ENCODE peak calls at places on chromosomes 1 and 21, in ten cellular contexts. C, P, B, K, A, X, M, I, W and E are unnamed samples. For H3K36me3, the result is how much of the 10 kb centered on the place peaks cover.

GRCh38 chr1:182175340-182176068 is 114.0 kb upstream of the ZNF648 start:
- DNase-seq in I (no peak), W (no peak), P (no peak), A (no peak), K (no peak), B (no peak), C (no peak), X (no peak), M (peak), E (peak)

GRCh38 chr1:8055973-8056372 is 29.9 kb upstream of the ERRFI1 start:
- DNase-seq in C (no peak), K (no peak), I (peak), M (no peak), A (no peak), B (peak), P (no peak), W (no peak), X (no peak), E (no peak)

GRCh38 chr1:27119270-27119618 is 35.7 kb downstream of the SLC9A1 start:
- DNase-seq in A (no peak), X (no peak), K (no peak), B (no peak), P (peak), I (no peak), W (no peak), M (no peak), C (no peak), E (no peak)

GRCh38 chr1:214364335-214364734 is 83.4 kb downstream of the SMYD2 start:
- DNase-seq in C (no peak), A (no peak), B (no peak), I (no peak), M (no peak), P (peak), X (no peak), W (no peak), K (no peak), E (no peak)

GRCh38 chr1:99548924-99549605 is 96.8 kb upstream of the PALMD start:
- DNase-seq in K (no peak), A (no peak), X (no peak), W (no peak), M (no peak), I (peak), P (peak), B (no peak), C (no peak), E (peak)

GRCh38 chr1:11576109-11576875 is 77.9 kb downstream of the FBXO2 start:
- DNase-seq in A (no peak), M (no peak), C (no peak), P (no peak), I (no peak), K (no peak), W (no peak), B (no peak), X (no peak), E (no peak)

GRCh38 chr1:23799570-23800395 is 771 bp downstream of the GALE start:
- DNase-seq in P (no peak), W (no peak), K (peak), X (peak), I (peak), A (no peak), C (peak), B (peak), M (peak), E (peak)

GRCh38 chr1:34320081-34320480 is 143.4 kb downstream of the C1orf94 start:
- DNase-seq in I (no peak), X (no peak), W (no peak), A (no peak), P (no peak), B (no peak), K (no peak), C (no peak), M (no peak), E (no peak)

GRCh38 chr1:191852907-191853306 is 305.4 kb upstream of the RGS18 start:
- DNase-seq in X (no peak), W (no peak), B (no peak), C (no peak), P (no peak), A (no peak), I (no peak), K (no peak), M (no peak), E (no peak)

GRCh38 chr1:38062361-38063288 is 16.0 kb upstream of the POU3F1 start:
- DNase-seq in A (no peak), I (no peak), K (no peak), X (no peak), W (no peak), B (no peak), M (no peak), C (no peak), P (no peak), E (no peak)

GRCh38 chr21:44448651-44449131 is 6.6 kb upstream of the LRRC3 start:
- DNase-seq in P (peak), K (peak), M (no peak), W (no peak), B (no peak), A (no peak), I (no peak), X (peak), C (no peak), E (no peak)

GRCh38 chr1:59776960-59777852 is 37.5 kb upstream of the HOOK1 start:
- DNase-seq in C (no peak), A (no peak), K (no peak), P (no peak), W (no peak), M (no peak), I (peak), B (no peak), X (no peak), E (no peak)

GRCh38 chr21:41361786-41362604 is at the start of gene MX2:
- DNase-seq in M (peak), W (peak), B (no peak), C (peak), X (peak), K (peak), I (peak), P (peak), A (peak), E (no peak)

GRCh38 chr1:229326601-229327000 is 16.2 kb downstream of the CCSAP start:
- DNase-seq in W (no peak), P (no peak), C (no peak), A (no peak), B (no peak), X (no peak), M (no peak), K (no peak), I (no peak), E (no peak)

GRCh38 chr1:47187226-47187925 is 2.5 kb downstream of the PDZK1IP1 start:
- DNase-seq in B (no peak), P (no peak), W (no peak), K (peak), M (no peak), A (peak), C (no peak), I (no peak), X (no peak), E (no peak)

GRCh38 chr1:153680120-153680403 is 1.6 kb downstream of the NPR1 start:
- DNase-seq in W (no peak), M (no peak), P (no peak), I (no peak), X (no peak), K (peak), B (no peak), C (no peak), A (no peak), E (no peak)

GRCh38 chr21:34692458-34693020 is 23.7 kb downstream of the CLIC6 start:
- DNase-seq in W (no peak), M (no peak), I (no peak), K (no peak), A (no peak), X (no peak), B (no peak), P (no peak), C (no peak), E (no peak)

GRCh38 chr1:233025566-233025965 is 75.2 kb downstream of the NTPCR start:
- DNase-seq in K (no peak), I (peak), C (no peak), X (no peak), B (no peak), A (no peak), W (no peak), M (no peak), P (no peak), E (peak)

GRCh38 chr1:193183019-193183643 is 3.3 kb downstream of the B3GALT2 start:
- DNase-seq in P (no peak), I (peak), X (no peak), M (no peak), C (no peak), B (peak), K (no peak), W (no peak), A (no peak), E (peak)

GRCh38 chr1:30325085-30325935 is 398.1 kb downstream of the MATN1 start:
- DNase-seq in I (no peak), W (peak), C (no peak), M (no peak), A (no peak), P (no peak), X (no peak), K (no peak), B (no peak), E (no peak)

GRCh38 chr1:69739181-69739580 is 171.5 kb downstream of the LRRC7 start:
- DNase-seq in K (no peak), A (no peak), I (no peak), P (no peak), X (no peak), M (no peak), C (no peak), B (no peak), W (no peak), E (no peak)

GRCh38 chr1:62783736-62784508 is at the start of gene ATG4C:
- DNase-seq in B (peak), M (peak), X (peak), C (peak), W (peak), P (peak), I (peak), K (peak), A (peak), E (peak)
- TF ChIP-seq POLR2A in B (peak), M (peak), X (peak), C (no peak), W (no peak), P (no peak), I (no peak), K (peak), A (no peak), E (peak)

GRCh38 chr1:209412036-209412435 is 171.5 kb upstream of the CAMK1G start:
- DNase-seq in X (no peak), K (no peak), M (no peak), C (peak), A (no peak), P (no peak), W (no peak), B (no peak), I (peak), E (no peak)
- TF ChIP-seq CTCF in X (no peak), K (no peak), M (no peak), C (no peak), A (no peak), P (no peak), W (no peak), B (no peak), I (no peak), E (no peak)

DNA sequence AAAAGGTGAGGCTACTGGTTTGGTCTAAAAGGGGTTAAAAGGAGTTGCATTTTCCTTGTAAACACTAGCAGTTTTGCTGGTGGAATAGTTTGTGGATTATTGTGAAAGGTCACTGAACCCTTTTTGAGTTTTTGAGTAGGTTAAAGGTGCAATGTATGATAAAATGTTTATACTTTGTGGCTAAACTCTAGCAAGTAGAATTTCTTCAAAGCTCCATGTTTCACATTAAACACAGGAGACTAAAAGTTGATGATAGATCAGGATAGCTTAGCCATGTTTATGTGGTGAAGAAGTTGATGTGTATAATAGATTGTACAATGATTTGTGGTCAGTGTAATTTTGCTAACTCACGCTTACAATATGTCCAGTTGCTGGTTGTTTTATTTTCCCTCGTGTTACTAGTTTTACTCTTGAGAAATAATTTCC is 13.1 kb downstream of the ZNF326 start:
- DNase-seq in B (no peak), W (no peak), A (no peak), K (no peak), I (peak), C (no peak), X (no peak), P (no peak), M (no peak), E (no peak)
- H3K36me3 ChIP-seq in B (under half), W (under half), A (under half), K (under half), I (under half), C (under half), X (half or more), P (under half), M (under half), E (under half)

DNA sequence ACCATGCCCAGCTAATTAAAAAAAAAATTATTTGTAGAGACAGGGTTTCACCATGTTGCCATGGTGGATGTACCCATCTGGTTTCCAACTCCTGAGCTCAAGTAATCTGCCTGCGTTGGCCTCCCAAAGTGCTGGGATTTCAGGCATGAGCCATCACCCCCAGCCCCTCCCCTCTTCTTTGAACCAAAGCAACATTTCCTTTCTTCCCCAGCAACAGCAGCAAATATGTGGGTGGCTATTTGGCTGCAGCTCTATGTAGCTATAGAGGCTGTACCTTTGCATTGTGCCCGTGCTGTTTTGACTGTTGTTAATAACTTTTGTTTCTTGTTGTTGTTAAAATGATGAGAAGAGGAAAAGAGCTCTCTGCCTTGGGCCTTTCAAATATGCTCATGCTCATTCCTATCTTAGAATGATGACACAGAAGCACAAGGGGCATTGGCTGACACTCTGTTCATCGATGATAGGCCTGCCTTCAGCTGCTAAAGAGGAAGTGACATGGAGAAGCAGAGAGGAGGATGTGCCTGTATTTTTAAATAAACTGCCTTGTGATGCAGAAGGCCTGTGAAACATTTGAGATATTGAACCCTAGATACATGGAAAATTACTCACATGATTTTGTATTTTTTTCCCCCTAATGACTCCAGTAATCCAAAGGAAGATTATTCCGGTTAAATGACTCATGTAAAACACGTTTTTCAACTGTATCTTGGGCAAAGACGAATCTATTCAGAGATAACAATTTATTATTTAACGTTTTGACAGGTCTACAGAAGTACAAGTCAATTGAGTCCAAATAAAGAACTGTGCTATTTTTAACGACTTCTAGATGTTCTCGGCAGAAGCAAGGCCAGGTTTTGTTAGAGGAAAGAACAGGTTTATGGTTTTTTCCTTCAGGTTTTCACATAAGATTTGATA is 20.5 kb upstream of the XPR1 start:
- DNase-seq in X (no peak), M (no peak), C (no peak), K (no peak), W (no peak), I (peak), P (no peak), A (no peak), B (no peak), E (no peak)
- TF ChIP-seq POLR2A in X (no peak), M (no peak), C (no peak), K (no peak), W (no peak), I (no peak), P (peak), A (no peak), B (no peak), E (no peak)

GRCh38 chr1:207321045-207321789 is at the start of gene CD55:
- DNase-seq in K (peak), I (peak), X (peak), A (peak), P (peak), W (peak), C (peak), B (peak), M (peak), E (peak)
- TF ChIP-seq CTCF in K (no peak), I (no peak), X (no peak), A (peak), P (no peak), W (peak), C (no peak), B (no peak), M (no peak), E (peak)